ENCODE peak calls at places on chromosomes 11 and 22, in nine cellular contexts. Q is fibroblast of mammary gland, L is HT-29, E is T-cell, N is ACHN, G is Calu3, M is RWPE1, F is kidney epithelial cell, Z is NCI-H1436. W is an unnamed sample.

GRCh38 chr11:71204748-71205664 is 47.4 kb downstream of the SHANK2 start:
- DNase-seq in Q (no peak), L (no peak), E (no peak), N (no peak), G (no peak), M (no peak), F (no peak), Z (no peak), W (no peak)

GRCh38 chr22:21904250-21904789 is 36.9 kb upstream of the MAPK1 start:
- DNase-seq in Q (no peak), L (no peak), E (no peak), N (no peak), G (no peak), M (no peak), F (no peak), Z (no peak), W (no peak)

GRCh38 chr11:107564877-107565218 is 687 bp downstream of the ALKBH8 start:
- DNase-seq in Q (no peak), L (peak), E (no peak), N (no peak), G (no peak), M (no peak), F (no peak), Z (no peak), W (no peak)

GRCh38 chr11:95948637-95949036 is 24.7 kb upstream of the MTMR2 start:
- DNase-seq in Q (no peak), L (no peak), E (no peak), N (no peak), G (no peak), M (no peak), F (no peak), Z (no peak), W (no peak)

GRCh38 chr11:2186669-2187266 is 15.2 kb upstream of the TH start:
- DNase-seq in Q (no peak), L (peak), E (peak), N (peak), G (peak), M (no peak), F (no peak), Z (peak), W (peak)

GRCh38 chr11:16456366-16456765 is 100.0 kb upstream of the SOX6 start:
- DNase-seq in Q (no peak), L (no peak), E (no peak), N (no peak), G (no peak), M (no peak), F (no peak), Z (no peak), W (no peak)

GRCh38 chr11:2750101-2750509 is 50.3 kb upstream of the KCNQ1OT1 start:
- DNase-seq in Q (no peak), L (no peak), E (no peak), N (no peak), G (no peak), M (no peak), F (no peak), Z (no peak), W (no peak)

GRCh38 chr22:29071261-29072045 is 1.4 kb upstream of the KREMEN1 start:
- DNase-seq in Q (no peak), L (peak), E (no peak), N (no peak), G (peak), M (peak), F (no peak), Z (peak), W (no peak)

GRCh38 chr11:71498091-71498490 is 29.0 kb upstream of the KRTAP5-7 start:
- DNase-seq in Q (no peak), L (no peak), E (no peak), N (no peak), G (no peak), M (no peak), F (no peak), Z (no peak), W (no peak)

GRCh38 chr11:117908261-117908895 is 20.8 kb downstream of the TMPRSS13 start:
- DNase-seq in Q (no peak), L (no peak), E (no peak), N (no peak), G (no peak), M (no peak), F (no peak), Z (no peak), W (no peak)

GRCh38 chr11:134578807-134579708 is 167.0 kb upstream of the B3GAT1 start:
- DNase-seq in Q (no peak), L (peak), E (no peak), N (no peak), G (peak), M (no peak), F (no peak), Z (no peak), W (no peak)

GRCh38 chr22:48592488-48592887 is 1235.2 kb downstream of the BRD1 start:
- DNase-seq in Q (no peak), L (no peak), E (no peak), N (no peak), G (no peak), M (no peak), F (no peak), Z (no peak), W (no peak)

GRCh38 chr11:131916633-131917032 is 546.2 kb downstream of the NTM start:
- DNase-seq in Q (no peak), L (no peak), E (no peak), N (no peak), G (no peak), M (no peak), F (no peak), Z (no peak), W (no peak)

GRCh38 chr11:69293819-69294505 is at the start of gene MYEOV:
- DNase-seq in Q (peak), L (peak), E (no peak), N (peak), G (peak), M (peak), F (no peak), Z (no peak), W (peak)

GRCh38 chr11:57463596-57464342 is 3.4 kb downstream of the RTN4RL2 start:
- DNase-seq in Q (no peak), L (no peak), E (no peak), N (no peak), G (no peak), M (no peak), F (no peak), Z (no peak), W (no peak)

GRCh38 chr11:111737877-111738205 is 28.3 kb downstream of the PPP2R1B start:
- DNase-seq in Q (peak), L (no peak), E (no peak), N (no peak), G (no peak), M (no peak), F (no peak), Z (no peak), W (no peak)